ENCODE peak calls at places on chromosomes 5 and 9, in six cellular contexts. M is activated naive CD8-positive, alpha-beta T cell treated with anti-CD3 and anti-CD28 coated beads, Interleukin-2, amount 50 U/mL, for 16 hours; I is Caki2; L is HFF-Myc; X is tibial nerve; F is left lobe of liver. K is an unnamed sample.
A peak's percentile ranks its signal among the peaks of the same experiment; 100 is the strongest.

GRCh38 chr5:89190515-89191265 is 307.7 kb upstream of the MEF2C start:
- DNase-seq in F (no peak), L (no peak), I (no peak), X (no peak), M (no peak), K (no peak)

GRCh38 chr5:5613261-5613990 is 190.9 kb downstream of the ICE1 start:
- DNase-seq in X (no peak), I (no peak), L (no peak), F (no peak), M (no peak), K (no peak)

GRCh38 chr5:90294604-90295003 is 115.0 kb downstream of the CETN3 start:
- DNase-seq in M (no peak), F (no peak), L (no peak), X (no peak), I (no peak), K (no peak)

GRCh38 chr9:134170525-134171315 is 6.4 kb upstream of the RNU6ATAC start:
- DNase-seq in M (no peak), I (no peak), F (no peak), L (no peak), X (no peak), K (no peak)

GRCh38 chr5:170603578-170604565 is 100.1 kb downstream of the KCNIP1 start:
- DNase-seq in M (no peak), F (no peak), L (no peak), X (peak; percentile 29), I (peak; percentile 49), K (no peak)

GRCh38 chr9:113960748-113961147 is 84.6 kb downstream of the ZNF618 start:
- DNase-seq in X (no peak), I (no peak), F (peak; percentile 39), L (no peak), M (no peak), K (peak; percentile 55)

GRCh38 chr9:16626577-16627130 is 243.8 kb downstream of the BNC2 start:
- DNase-seq in X (no peak), M (no peak), I (peak; percentile 88), F (no peak), L (peak; percentile 78), K (no peak)

GRCh38 chr5:136776022-136776927 is 410.9 kb upstream of the TRPC7 start:
- DNase-seq in M (no peak), I (no peak), L (peak; percentile 12), X (no peak), F (no peak), K (no peak)

GRCh38 chr9:11340656-11341055 is 727.9 kb upstream of the PTPRD start:
- DNase-seq in L (no peak), I (no peak), F (no peak), M (no peak), X (no peak), K (no peak)

GRCh38 chr9:70111042-70111602 is 67.5 kb downstream of the MAMDC2 start:
- DNase-seq in L (peak; percentile 66), F (peak; percentile 69), X (peak; percentile 87), I (no peak), M (no peak), K (peak; percentile 85)

GRCh38 chr5:61256474-61256873 is 75.6 kb upstream of the ZSWIM6 start:
- DNase-seq in I (no peak), L (no peak), X (no peak), F (no peak), M (no peak), K (no peak)

GRCh38 chr9:96491079-96491879 is 41.3 kb downstream of the HABP4 start:
- DNase-seq in X (no peak), L (no peak), I (no peak), F (peak; percentile 75), M (no peak), K (no peak)

GRCh38 chr5:170631471-170632195 is 127.8 kb downstream of the KCNIP1 start:
- DNase-seq in M (no peak), X (no peak), L (no peak), I (peak; percentile 57), F (no peak), K (peak; percentile 80)

GRCh38 chr9:114316605-114317230 is 6.2 kb upstream of the ORM1 start:
- DNase-seq in F (peak; percentile 41), X (no peak), L (no peak), I (no peak), M (no peak), K (peak; percentile 22)

GRCh38 chr9:20962487-20962886 is 69.0 kb downstream of the HACD4 start:
- DNase-seq in L (no peak), F (no peak), X (no peak), M (no peak), I (no peak), K (no peak)

GRCh38 chr5:115480900-115481299 is 63.7 kb downstream of the FEM1C start:
- DNase-seq in M (no peak), I (no peak), X (no peak), L (no peak), F (no peak), K (no peak)

GRCh38 chr9:129270205-129270604 is 92.1 kb upstream of the IER5L start:
- DNase-seq in F (no peak), I (no peak), X (no peak), L (no peak), M (no peak), K (no peak)

GRCh38 chr5:57937025-57937424 is 454.4 kb upstream of the ACTBL2 start:
- DNase-seq in F (no peak), L (peak; percentile 61), M (no peak), I (no peak), X (no peak), K (no peak)

GRCh38 chr5:96142786-96143434 is 181.3 kb upstream of the ELL2 start:
- DNase-seq in X (peak; percentile 40), F (no peak), L (peak; percentile 75), M (no peak), I (no peak), K (no peak)

GRCh38 chr5:73232266-73233041 is 59.5 kb downstream of the TMEM174 start:
- DNase-seq in F (no peak), I (no peak), L (no peak), X (no peak), M (no peak), K (no peak)

GRCh38 chr9:135905380-135906282 is 1.7 kb downstream of the CAMSAP1 start:
- DNase-seq in I (peak; percentile 27), X (no peak), F (peak; percentile 38), L (no peak), M (peak; percentile 37), K (no peak)

GRCh38 chr5:12023614-12024241 is 119.5 kb upstream of the CTNND2 start:
- DNase-seq in I (peak; percentile 19), M (no peak), F (no peak), L (peak; percentile 3), X (peak; percentile 13), K (no peak)